ENCODE peak calls at places on chromosomes 16 and 17, in seven cellular contexts. One of them, this sample, is unnamed.
A peak's percentile ranks its signal among the peaks of the same experiment; 100 is the strongest.

GRCh38 chr16:67529639-67530012 is 997 bp downstream of the RIPOR1 start:
- DNase-seq in sigmoid colon: no peak
- DNase-seq in transverse colon: no peak
- DNase-seq in mesenchymal stem cell: no peak
- DNase-seq in OCI-LY7: peak; percentile 16
- DNase-seq in mucosa of descending colon: peak; percentile 68
- DNase-seq in A549: no peak
- DNase-seq in this sample: no peak

GRCh38 chr16:30187556-30187865 is 4.1 kb downstream of the CORO1A start:
- DNase-seq in mucosa of descending colon: no peak
- DNase-seq in mesenchymal stem cell: no peak
- DNase-seq in sigmoid colon: no peak
- DNase-seq in transverse colon: no peak
- DNase-seq in OCI-LY7: no peak
- DNase-seq in A549: no peak
- DNase-seq in this sample: no peak

GRCh38 chr17:29241015-29241963 is 5.4 kb upstream of the CRYBA1 start:
- DNase-seq in transverse colon: no peak
- DNase-seq in mesenchymal stem cell: peak; percentile 97
- DNase-seq in sigmoid colon: no peak
- DNase-seq in A549: peak; percentile 96
- DNase-seq in mucosa of descending colon: no peak
- DNase-seq in OCI-LY7: peak; percentile 34
- DNase-seq in this sample: peak; percentile 31

GRCh38 chr17:39196820-39197331 is 593 bp downstream of the CACNB1 start:
- DNase-seq in OCI-LY7: peak; percentile 62
- DNase-seq in transverse colon: peak; percentile 53
- DNase-seq in sigmoid colon: no peak
- DNase-seq in mucosa of descending colon: peak; percentile 80
- DNase-seq in mesenchymal stem cell: no peak
- DNase-seq in A549: peak; percentile 62
- DNase-seq in this sample: peak; percentile 71

GRCh38 chr16:10037771-10038170 is 144.5 kb downstream of the GRIN2A start:
- DNase-seq in sigmoid colon: no peak
- DNase-seq in mesenchymal stem cell: peak; percentile 41
- DNase-seq in A549: no peak
- DNase-seq in transverse colon: no peak
- DNase-seq in OCI-LY7: no peak
- DNase-seq in mucosa of descending colon: no peak
- DNase-seq in this sample: no peak

GRCh38 chr16:70396209-70396904 is 42.5 kb downstream of the ST3GAL2 start:
- DNase-seq in transverse colon: no peak
- DNase-seq in OCI-LY7: no peak
- DNase-seq in sigmoid colon: no peak
- DNase-seq in mucosa of descending colon: no peak
- DNase-seq in A549: peak; percentile 41
- DNase-seq in mesenchymal stem cell: peak; percentile 80
- DNase-seq in this sample: no peak

GRCh38 chr17:70208080-70208794 is 38.9 kb downstream of the KCNJ2 start:
- DNase-seq in transverse colon: no peak
- DNase-seq in mesenchymal stem cell: no peak
- DNase-seq in OCI-LY7: no peak
- DNase-seq in mucosa of descending colon: no peak
- DNase-seq in sigmoid colon: no peak
- DNase-seq in A549: no peak
- DNase-seq in this sample: no peak

GRCh38 chr17:31174215-31174614 is 79.4 kb downstream of the NF1 start:
- DNase-seq in sigmoid colon: no peak
- DNase-seq in mesenchymal stem cell: no peak
- DNase-seq in OCI-LY7: no peak
- DNase-seq in A549: no peak
- DNase-seq in mucosa of descending colon: no peak
- DNase-seq in transverse colon: no peak
- DNase-seq in this sample: no peak

GRCh38 chr17:42337442-42337841 is 49.1 kb downstream of the STAT5A start:
- DNase-seq in OCI-LY7: no peak
- DNase-seq in mesenchymal stem cell: peak; percentile 95
- DNase-seq in sigmoid colon: no peak
- DNase-seq in A549: no peak
- DNase-seq in transverse colon: peak; percentile 38
- DNase-seq in mucosa of descending colon: no peak
- DNase-seq in this sample: no peak

GRCh38 chr16:5058476-5058875 is 7.3 kb downstream of the C16orf89 start:
- DNase-seq in mucosa of descending colon: no peak
- DNase-seq in sigmoid colon: no peak
- DNase-seq in A549: peak; percentile 49
- DNase-seq in transverse colon: no peak
- DNase-seq in OCI-LY7: no peak
- DNase-seq in mesenchymal stem cell: peak; percentile 51
- DNase-seq in this sample: no peak

GRCh38 chr16:26454102-26454501 is 612.6 kb upstream of the C16orf82 start:
- DNase-seq in A549: no peak
- DNase-seq in OCI-LY7: no peak
- DNase-seq in sigmoid colon: no peak
- DNase-seq in mucosa of descending colon: no peak
- DNase-seq in transverse colon: no peak
- DNase-seq in mesenchymal stem cell: no peak
- DNase-seq in this sample: no peak

GRCh38 chr16:70805380-70805779 is 4.4 kb upstream of the VAC14 start:
- DNase-seq in mesenchymal stem cell: no peak
- DNase-seq in sigmoid colon: no peak
- DNase-seq in mucosa of descending colon: no peak
- DNase-seq in A549: no peak
- DNase-seq in transverse colon: no peak
- DNase-seq in OCI-LY7: no peak
- DNase-seq in this sample: no peak

GRCh38 chr16:27960619-27961295 is 102.8 kb downstream of the GSG1L start:
- DNase-seq in A549: no peak
- DNase-seq in mesenchymal stem cell: no peak
- DNase-seq in sigmoid colon: peak; percentile 30
- DNase-seq in transverse colon: no peak
- DNase-seq in OCI-LY7: no peak
- DNase-seq in mucosa of descending colon: no peak
- DNase-seq in this sample: no peak

GRCh38 chr16:2029350-2029749 is 2.6 kb downstream of the NHERF2 start:
- DNase-seq in A549: no peak
- DNase-seq in OCI-LY7: no peak
- DNase-seq in mesenchymal stem cell: no peak
- DNase-seq in transverse colon: no peak
- DNase-seq in sigmoid colon: no peak
- DNase-seq in mucosa of descending colon: no peak
- DNase-seq in this sample: no peak
- H3K4me3 ChIP-seq in A549: no peak overlapping the region
- H3K4me3 ChIP-seq in OCI-LY7: no peak overlapping the region
- H3K4me3 ChIP-seq in mesenchymal stem cell: no peak overlapping the region
- H3K4me3 ChIP-seq in transverse colon: no peak overlapping the region
- H3K4me3 ChIP-seq in sigmoid colon: no peak overlapping the region
- H3K4me3 ChIP-seq in mucosa of descending colon: no peak overlapping the region
- H3K4me3 ChIP-seq in this sample: no peak overlapping the region

GRCh38 chr17:3961564-3962047 is 2.6 kb downstream of the ATP2A3 start:
- DNase-seq in A549: no peak
- DNase-seq in transverse colon: peak; percentile 81
- DNase-seq in mesenchymal stem cell: no peak
- DNase-seq in mucosa of descending colon: peak; percentile 86
- DNase-seq in OCI-LY7: peak; percentile 97
- DNase-seq in sigmoid colon: no peak
- DNase-seq in this sample: peak; percentile 72
- H3K4me3 ChIP-seq in A549: no peak overlapping the region
- H3K4me3 ChIP-seq in transverse colon: no peak overlapping the region
- H3K4me3 ChIP-seq in mesenchymal stem cell: no peak overlapping the region
- H3K4me3 ChIP-seq in mucosa of descending colon: no peak overlapping the region
- H3K4me3 ChIP-seq in OCI-LY7: peak overlapping the region; percentile 87
- H3K4me3 ChIP-seq in sigmoid colon: no peak overlapping the region
- H3K4me3 ChIP-seq in this sample: no peak overlapping the region

DNA sequence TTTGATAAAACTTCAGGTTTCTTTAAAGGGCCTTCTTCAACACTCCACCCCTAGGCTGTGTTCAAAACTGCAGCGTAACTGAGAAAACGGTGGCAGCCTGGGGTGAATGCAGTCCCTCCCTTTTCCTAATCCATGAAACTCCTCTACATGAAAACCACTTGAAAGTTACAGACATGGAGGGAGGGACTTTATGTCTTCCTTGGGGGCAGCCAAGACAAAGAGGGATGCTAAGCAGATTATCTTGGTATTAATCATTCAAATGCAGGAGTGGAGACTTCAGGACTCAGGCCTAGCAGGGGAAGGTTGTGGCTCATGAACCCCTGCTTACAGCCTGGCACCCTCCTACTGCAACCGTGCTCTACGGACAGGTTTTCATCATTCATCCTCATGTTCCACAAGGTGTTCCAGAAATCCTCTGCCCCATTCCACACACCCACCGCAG is 46.8 kb downstream of the RNF112 start:
- DNase-seq in transverse colon: no peak
- DNase-seq in A549: no peak
- DNase-seq in mesenchymal stem cell: no peak
- DNase-seq in sigmoid colon: no peak
- DNase-seq in mucosa of descending colon: no peak
- DNase-seq in OCI-LY7: no peak
- DNase-seq in this sample: no peak
- H3K4me3 ChIP-seq in transverse colon: no peak overlapping the region
- H3K4me3 ChIP-seq in A549: no peak overlapping the region
- H3K4me3 ChIP-seq in mesenchymal stem cell: no peak overlapping the region
- H3K4me3 ChIP-seq in sigmoid colon: no peak overlapping the region
- H3K4me3 ChIP-seq in mucosa of descending colon: no peak overlapping the region
- H3K4me3 ChIP-seq in OCI-LY7: no peak overlapping the region
- H3K4me3 ChIP-seq in this sample: no peak overlapping the region

DNA sequence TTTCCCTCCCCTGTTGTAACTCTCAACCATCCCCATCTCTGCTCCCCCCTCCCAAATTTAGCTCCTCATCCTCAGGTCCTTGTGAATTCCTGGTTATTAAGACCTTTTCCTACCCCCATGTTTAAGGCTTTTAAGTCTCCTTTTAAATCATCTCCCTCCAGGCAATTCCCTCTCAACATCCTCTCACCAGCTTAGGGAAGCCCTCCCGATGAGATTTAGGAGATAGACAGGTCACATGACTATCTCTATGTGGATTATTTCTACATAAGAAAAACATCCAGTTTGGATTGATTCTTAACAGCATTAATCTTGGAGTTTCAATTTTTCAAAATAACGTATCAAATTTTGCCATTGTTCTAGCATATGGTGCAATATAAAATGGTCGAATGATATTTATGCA is 12.5 kb upstream of the WSB1 start:
- DNase-seq in transverse colon: no peak
- DNase-seq in A549: no peak
- DNase-seq in mucosa of descending colon: no peak
- DNase-seq in mesenchymal stem cell: no peak
- DNase-seq in sigmoid colon: no peak
- DNase-seq in OCI-LY7: no peak
- DNase-seq in this sample: no peak
- H3K4me3 ChIP-seq in transverse colon: no peak overlapping the region
- H3K4me3 ChIP-seq in A549: no peak overlapping the region
- H3K4me3 ChIP-seq in mucosa of descending colon: no peak overlapping the region
- H3K4me3 ChIP-seq in mesenchymal stem cell: no peak overlapping the region
- H3K4me3 ChIP-seq in sigmoid colon: no peak overlapping the region
- H3K4me3 ChIP-seq in OCI-LY7: no peak overlapping the region
- H3K4me3 ChIP-seq in this sample: no peak overlapping the region

DNA sequence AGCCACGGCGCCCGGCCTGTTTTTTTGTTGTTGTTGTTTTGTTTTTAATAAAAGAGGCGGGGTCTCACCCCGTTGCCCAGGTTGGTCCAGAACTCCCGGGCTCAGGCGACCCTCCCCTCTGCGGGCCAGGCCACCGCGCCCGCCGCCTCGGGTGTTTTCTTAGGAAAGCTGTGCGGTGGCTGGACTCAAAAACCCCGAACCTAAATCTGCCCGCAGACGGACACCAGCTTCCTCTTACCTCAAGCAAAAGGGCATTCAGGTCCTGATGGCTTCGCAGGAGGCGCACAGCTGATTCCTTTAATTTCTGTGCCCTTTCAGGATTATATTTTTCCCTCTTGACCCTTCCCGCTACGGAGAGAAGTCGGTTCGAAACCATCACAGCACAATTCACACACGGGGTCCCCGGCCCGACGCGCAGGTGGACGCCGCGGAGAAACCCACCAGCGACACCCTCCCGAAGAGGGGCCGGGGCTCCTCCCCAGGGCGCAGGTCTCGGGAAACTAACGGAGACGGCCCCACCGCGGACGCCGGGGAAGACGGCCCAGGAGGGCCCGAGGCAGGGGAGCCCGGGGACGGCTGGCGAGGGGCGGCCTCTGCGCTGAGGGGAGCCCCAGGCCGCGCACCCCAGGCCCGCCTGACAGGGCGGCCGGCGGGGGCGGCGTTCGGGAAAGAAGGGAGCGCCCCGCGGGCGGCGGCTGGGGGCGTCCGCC is 653 bp downstream of the FANCA start:
- DNase-seq in transverse colon: no peak
- DNase-seq in mucosa of descending colon: no peak
- DNase-seq in OCI-LY7: peak; percentile 54
- DNase-seq in sigmoid colon: no peak
- DNase-seq in A549: peak; percentile 38
- DNase-seq in mesenchymal stem cell: peak; percentile 13
- DNase-seq in this sample: peak; percentile 18
- H3K4me3 ChIP-seq in transverse colon: peak overlapping the region; percentile 6
- H3K4me3 ChIP-seq in mucosa of descending colon: peak overlapping the region; percentile 57
- H3K4me3 ChIP-seq in OCI-LY7: peak overlapping the region; percentile 100
- H3K4me3 ChIP-seq in sigmoid colon: no peak overlapping the region
- H3K4me3 ChIP-seq in A549: peak overlapping the region; percentile 92
- H3K4me3 ChIP-seq in mesenchymal stem cell: peak overlapping the region; percentile 97
- H3K4me3 ChIP-seq in this sample: peak overlapping the region; percentile 82

GRCh38 chr16:50841081-50841886 is 99.4 kb downstream of the CYLD start:
- DNase-seq in transverse colon: no peak
- DNase-seq in mucosa of descending colon: no peak
- DNase-seq in A549: no peak
- DNase-seq in OCI-LY7: no peak
- DNase-seq in sigmoid colon: no peak
- DNase-seq in mesenchymal stem cell: no peak
- DNase-seq in this sample: no peak
- H3K4me3 ChIP-seq in transverse colon: no peak overlapping the region
- H3K4me3 ChIP-seq in mucosa of descending colon: no peak overlapping the region
- H3K4me3 ChIP-seq in A549: no peak overlapping the region
- H3K4me3 ChIP-seq in OCI-LY7: no peak overlapping the region
- H3K4me3 ChIP-seq in sigmoid colon: no peak overlapping the region
- H3K4me3 ChIP-seq in mesenchymal stem cell: no peak overlapping the region
- H3K4me3 ChIP-seq in this sample: no peak overlapping the region

This sample was measured in SJCRH30.